ENCODE peak calls at places on chromosomes 6 and 20, in six cellular contexts. S, B, P, Z, C and D are unnamed samples.
A peak's percentile ranks its signal among the peaks of the same experiment; 100 is the strongest.

GRCh38 chr20:19867940-19868371 is 109.9 kb downstream of the RIN2 start:
- DNase-seq in S (no peak), B (no peak), P (no peak), Z (no peak), C (peak; percentile 61), D (no peak)

GRCh38 chr6:149482542-149483261 is 2.1 kb downstream of the ZC3H12D start:
- DNase-seq in S (no peak), B (no peak), P (peak; percentile 85), Z (no peak), C (no peak), D (no peak)

GRCh38 chr6:43851204-43851855 is 81.3 kb downstream of the VEGFA start:
- DNase-seq in S (no peak), B (no peak), P (no peak), Z (peak; percentile 69), C (no peak), D (no peak)

GRCh38 chr6:13535306-13535705 is 39.1 kb upstream of the SIRT5 start:
- DNase-seq in S (no peak), B (no peak), P (no peak), Z (no peak), C (no peak), D (no peak)

GRCh38 chr6:166803455-166803854 is 152.9 kb downstream of the RNASET2 start:
- DNase-seq in S (no peak), B (no peak), P (no peak), Z (no peak), C (no peak), D (no peak)

GRCh38 chr6:38517005-38517404 is 122.7 kb downstream of the BTBD9 start:
- DNase-seq in S (no peak), B (no peak), P (no peak), Z (no peak), C (no peak), D (peak; percentile 23)

GRCh38 chr6:33904050-33904827 is 100.4 kb upstream of the MLN start:
- DNase-seq in S (peak; percentile 41), B (peak; percentile 23), P (peak; percentile 89), Z (no peak), C (no peak), D (peak; percentile 78)

GRCh38 chr6:35392111-35392702 is 49.8 kb downstream of the PPARD start:
- DNase-seq in S (no peak), B (no peak), P (no peak), Z (no peak), C (no peak), D (peak; percentile 86)

GRCh38 chr6:137879885-137880430 is 12.9 kb downstream of the TNFAIP3 start:
- DNase-seq in S (no peak), B (no peak), P (no peak), Z (no peak), C (no peak), D (no peak)

GRCh38 chr6:52157301-52157930 is 28.8 kb upstream of the IL17A start:
- DNase-seq in S (no peak), B (no peak), P (no peak), Z (no peak), C (no peak), D (no peak)

GRCh38 chr6:45327956-45328522 is at the start of gene RUNX2:
- DNase-seq in S (no peak), B (no peak), P (no peak), Z (no peak), C (no peak), D (no peak)

GRCh38 chr20:33719277-33719988 is 677 bp downstream of the PXMP4 start:
- DNase-seq in S (no peak), B (no peak), P (no peak), Z (peak; percentile 47), C (no peak), D (peak; percentile 36)

GRCh38 chr20:21640556-21640955 is 64.9 kb upstream of the PAX1 start:
- DNase-seq in S (no peak), B (no peak), P (no peak), Z (peak; percentile 71), C (no peak), D (no peak)

DNA sequence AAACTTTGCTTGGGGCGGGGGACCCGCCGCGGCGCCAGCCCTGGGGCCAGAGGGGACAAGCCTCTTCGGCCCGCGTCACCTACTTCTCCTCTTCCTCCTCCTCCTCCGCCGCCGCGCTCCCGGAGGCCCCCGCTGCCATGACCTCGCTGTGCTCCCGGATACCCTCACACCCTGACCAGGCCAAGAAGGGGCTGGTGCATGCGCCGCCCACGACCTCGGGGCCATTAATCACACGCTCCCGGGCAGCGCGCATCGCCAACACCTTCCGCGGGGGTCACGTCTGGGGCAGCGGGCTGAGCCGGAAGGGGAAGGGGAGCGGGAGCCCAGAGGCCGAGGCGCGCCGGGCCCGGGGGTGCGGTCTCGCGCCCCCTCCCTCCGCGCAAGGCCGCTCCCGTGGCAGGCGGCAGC is 350 bp upstream of the CNR1 start:
- DNase-seq in S (no peak), B (peak; percentile 14), P (peak; percentile 85), Z (no peak), C (no peak), D (no peak)
- H3K27me3 ChIP-seq in S (peaks cover 16% of the 10 kb centered on the region), B (peaks cover 82% of the 10 kb centered on the region), P (peaks cover 24% of the 10 kb centered on the region), Z (peaks cover 2% of the 10 kb centered on the region), C (peaks cover 20% of the 10 kb centered on the region), D (peaks cover 27% of the 10 kb centered on the region)

GRCh38 chr6:21587182-21587924 is 6.2 kb upstream of the SOX4 start:
- DNase-seq in S (no peak), B (peak; percentile 62), P (peak; percentile 85), Z (peak; percentile 62), C (peak; percentile 78), D (peak; percentile 58)
- H3K4me1 ChIP-seq in S (peaks cover 14% of the 10 kb centered on the region), B (no peaks in the 10 kb centered on the region), P (peaks cover 26% of the 10 kb centered on the region), Z (no peaks in the 10 kb centered on the region), C (no peaks in the 10 kb centered on the region), D (no peaks in the 10 kb centered on the region)

DNA sequence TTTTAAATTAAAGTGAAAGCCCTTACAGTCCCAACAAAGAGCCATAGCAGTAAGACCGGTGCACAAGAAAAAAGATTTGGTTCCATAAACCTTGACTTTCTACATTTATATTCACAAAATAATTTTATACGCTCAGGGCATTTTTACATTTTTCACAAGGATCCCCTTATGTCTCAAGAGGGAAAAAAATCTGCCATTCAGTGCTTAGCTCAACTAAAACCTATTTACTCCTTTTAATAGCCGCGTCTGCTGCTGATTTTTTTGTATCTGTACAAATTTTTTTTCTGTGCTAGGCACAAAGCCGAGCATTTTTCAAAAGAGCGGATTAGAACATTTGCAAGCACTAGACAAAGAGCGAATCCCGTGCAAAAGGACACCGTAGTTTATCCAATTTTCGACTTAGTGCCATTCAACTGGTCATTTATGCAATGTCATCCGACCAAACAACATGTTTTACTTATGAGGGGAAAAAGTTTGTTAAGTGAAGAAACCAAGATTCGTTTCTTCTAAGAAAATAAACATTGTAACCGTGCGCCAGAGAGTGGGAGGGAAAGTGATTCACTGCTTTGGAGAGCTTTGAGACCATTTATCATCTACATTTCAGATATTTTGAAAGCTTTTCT is 3.7 kb downstream of the TFAP2D start:
- DNase-seq in S (no peak), B (no peak), P (no peak), Z (no peak), C (no peak), D (no peak)
- H3K27me3 ChIP-seq in S (peaks cover 6% of the 10 kb centered on the region), B (peaks cover 81% of the 10 kb centered on the region), P (peaks cover 29% of the 10 kb centered on the region), Z (no peaks in the 10 kb centered on the region), C (peaks cover 11% of the 10 kb centered on the region), D (peaks cover 23% of the 10 kb centered on the region)

DNA sequence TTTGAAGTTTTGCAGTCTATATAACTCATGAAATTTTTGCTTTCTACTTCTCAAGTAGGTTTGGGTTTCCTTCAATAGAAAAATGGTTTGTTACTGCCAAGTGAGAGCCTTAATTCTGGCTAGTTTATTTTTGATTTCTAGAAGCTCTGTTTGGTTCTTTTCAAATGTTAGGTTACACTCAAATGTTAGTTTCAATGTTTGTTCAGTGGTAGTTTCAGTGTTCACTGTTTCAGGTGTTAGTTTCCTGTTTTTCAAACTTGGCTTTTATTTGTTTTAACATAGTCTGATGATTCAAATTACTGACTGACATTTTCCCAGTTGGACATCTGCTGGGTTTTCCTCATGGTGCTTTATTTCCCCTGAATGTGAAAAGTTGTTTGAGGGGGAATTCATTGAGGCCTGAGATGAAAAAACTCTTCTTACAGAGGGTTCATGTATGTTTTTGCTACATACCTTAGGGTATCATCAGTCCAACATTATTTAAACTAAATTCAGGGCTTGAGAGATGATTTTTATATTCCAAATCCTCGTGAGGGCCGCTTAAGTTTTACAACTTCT is 189.0 kb downstream of the JARID2 start:
- DNase-seq in S (no peak), B (no peak), P (no peak), Z (no peak), C (no peak), D (no peak)
- H3K4me1 ChIP-seq in S (peaks cover 33% of the 10 kb centered on the region), B (peaks cover 5% of the 10 kb centered on the region), P (peaks cover 85% of the 10 kb centered on the region), Z (peaks cover 35% of the 10 kb centered on the region), C (peaks cover 49% of the 10 kb centered on the region), D (peaks cover 37% of the 10 kb centered on the region)

DNA sequence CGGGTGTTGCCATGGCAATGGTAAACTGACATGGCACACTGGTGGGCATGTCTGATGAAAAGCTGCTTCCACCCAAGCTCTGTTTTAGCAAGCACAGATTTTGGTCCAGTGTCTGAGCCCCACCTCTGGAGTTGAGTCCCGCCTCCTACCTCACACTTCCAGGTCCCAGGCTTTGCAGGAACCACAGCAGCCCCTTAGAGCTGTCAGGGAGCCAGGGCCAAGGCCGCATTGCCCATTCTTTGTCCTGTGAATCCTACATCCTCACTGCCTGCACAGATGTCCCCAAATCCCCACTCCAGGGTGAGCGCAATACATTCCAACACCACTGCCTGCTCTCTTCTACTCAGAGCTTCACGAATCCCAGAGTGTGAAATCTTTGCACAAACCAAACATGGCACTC is 292.2 kb downstream of the PREX1 start:
- DNase-seq in S (no peak), B (no peak), P (no peak), Z (no peak), C (no peak), D (no peak)
- H3K27me3 ChIP-seq in S (no peaks in the 10 kb centered on the region), B (no peaks in the 10 kb centered on the region), P (peaks cover 5% of the 10 kb centered on the region), Z (no peaks in the 10 kb centered on the region), C (peaks cover 5% of the 10 kb centered on the region), D (no peaks in the 10 kb centered on the region)

DNA sequence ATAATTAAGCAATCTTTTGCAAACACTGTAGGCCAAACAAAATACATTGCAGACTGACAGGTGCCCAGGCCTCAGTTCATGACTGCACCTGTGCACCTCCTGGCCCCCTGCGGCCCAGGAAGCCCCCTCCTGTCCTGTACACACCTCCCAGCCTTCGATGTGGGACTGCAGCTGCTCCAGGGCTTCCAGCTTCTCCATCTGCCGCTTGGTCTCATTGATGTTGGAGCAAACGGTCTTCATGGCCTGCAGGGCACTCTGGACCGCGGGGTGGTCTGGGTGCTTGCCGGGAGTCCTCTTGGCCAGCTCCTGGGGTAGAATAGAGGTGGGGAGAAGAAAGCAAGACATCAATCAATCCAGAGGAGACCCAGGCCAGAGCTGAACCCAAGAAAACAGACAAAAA is 119.7 kb downstream of the PREX1 start:
- DNase-seq in S (no peak), B (no peak), P (peak; percentile 62), Z (no peak), C (no peak), D (no peak)
- H3K4me1 ChIP-seq in S (peaks cover 14% of the 10 kb centered on the region), B (peaks cover 7% of the 10 kb centered on the region), P (peaks cover 89% of the 10 kb centered on the region), Z (peaks cover 7% of the 10 kb centered on the region), C (peaks cover 7% of the 10 kb centered on the region), D (no peaks in the 10 kb centered on the region)

GRCh38 chr6:1378224-1379025 is 11.0 kb upstream of the FOXF2 start:
- DNase-seq in S (no peak), B (no peak), P (no peak), Z (no peak), C (no peak), D (no peak)
- H3K27me3 ChIP-seq in S (peaks cover 39% of the 10 kb centered on the region), B (peaks cover 100% of the 10 kb centered on the region), P (peaks cover 87% of the 10 kb centered on the region), Z (peaks cover 7% of the 10 kb centered on the region), C (peaks cover 31% of the 10 kb centered on the region), D (peaks cover 44% of the 10 kb centered on the region)